ENCODE peak calls at places on chromosomes 3 and 15, in seven cellular contexts. One of them, this sample, is unnamed.

GRCh38 chr3:172153335-172153861 is 114.0 kb downstream of the FNDC3B start:
- DNase-seq in OCI-LY7: no peak
- DNase-seq in GM23338: no peak
- DNase-seq in uterus: peak; percentile 90
- DNase-seq in left ventricle myocardium inferior: peak; percentile 88
- DNase-seq in right atrium auricular region: peak; percentile 96
- DNase-seq in breast epithelium: peak; percentile 82
- DNase-seq in this sample: peak; percentile 98

GRCh38 chr3:179734497-179735281 is 81.8 kb downstream of the USP13 start:
- DNase-seq in OCI-LY7: no peak
- DNase-seq in GM23338: no peak
- DNase-seq in uterus: no peak
- DNase-seq in left ventricle myocardium inferior: no peak
- DNase-seq in right atrium auricular region: no peak
- DNase-seq in breast epithelium: no peak
- DNase-seq in this sample: no peak

GRCh38 chr15:42921049-42921731 is 612 bp upstream of the TTBK2 start:
- DNase-seq in OCI-LY7: peak; percentile 40
- DNase-seq in GM23338: peak; percentile 44
- DNase-seq in uterus: no peak
- DNase-seq in left ventricle myocardium inferior: no peak
- DNase-seq in right atrium auricular region: no peak
- DNase-seq in breast epithelium: no peak
- DNase-seq in this sample: peak; percentile 79

GRCh38 chr3:5331567-5332269 is 144.2 kb downstream of the EDEM1 start:
- DNase-seq in OCI-LY7: no peak
- DNase-seq in GM23338: no peak
- DNase-seq in uterus: no peak
- DNase-seq in left ventricle myocardium inferior: no peak
- DNase-seq in right atrium auricular region: no peak
- DNase-seq in breast epithelium: no peak
- DNase-seq in this sample: no peak

GRCh38 chr3:169701457-169701856 is 37.9 kb upstream of the MECOM start:
- DNase-seq in OCI-LY7: no peak
- DNase-seq in GM23338: no peak
- DNase-seq in uterus: no peak
- DNase-seq in left ventricle myocardium inferior: no peak
- DNase-seq in right atrium auricular region: no peak
- DNase-seq in breast epithelium: no peak
- DNase-seq in this sample: no peak

GRCh38 chr15:38750816-38751215 is 186.2 kb upstream of the RASGRP1 start:
- DNase-seq in OCI-LY7: no peak
- DNase-seq in GM23338: no peak
- DNase-seq in uterus: no peak
- DNase-seq in left ventricle myocardium inferior: no peak
- DNase-seq in right atrium auricular region: no peak
- DNase-seq in breast epithelium: no peak
- DNase-seq in this sample: no peak

GRCh38 chr15:29090617-29091466 is 178.8 kb downstream of the NSMCE3 start:
- DNase-seq in OCI-LY7: peak; percentile 43
- DNase-seq in GM23338: peak; percentile 78
- DNase-seq in uterus: no peak
- DNase-seq in left ventricle myocardium inferior: no peak
- DNase-seq in right atrium auricular region: no peak
- DNase-seq in breast epithelium: no peak
- DNase-seq in this sample: no peak

GRCh38 chr3:150180349-150180748 is 209.7 kb upstream of the PFN2 start:
- DNase-seq in OCI-LY7: no peak
- DNase-seq in GM23338: no peak
- DNase-seq in uterus: no peak
- DNase-seq in left ventricle myocardium inferior: no peak
- DNase-seq in right atrium auricular region: no peak
- DNase-seq in breast epithelium: no peak
- DNase-seq in this sample: no peak

GRCh38 chr3:16885588-16885903 is 791 bp downstream of the PLCL2 start:
- DNase-seq in OCI-LY7: peak; percentile 73
- DNase-seq in GM23338: no peak
- DNase-seq in uterus: no peak
- DNase-seq in left ventricle myocardium inferior: no peak
- DNase-seq in right atrium auricular region: no peak
- DNase-seq in breast epithelium: no peak
- DNase-seq in this sample: no peak

GRCh38 chr3:16071246-16071645 is 103.2 kb upstream of the GALNT15 start:
- DNase-seq in OCI-LY7: no peak
- DNase-seq in GM23338: no peak
- DNase-seq in uterus: no peak
- DNase-seq in left ventricle myocardium inferior: no peak
- DNase-seq in right atrium auricular region: no peak
- DNase-seq in breast epithelium: no peak
- DNase-seq in this sample: no peak

GRCh38 chr15:34049096-34049495 is 10.1 kb upstream of the AVEN start:
- DNase-seq in OCI-LY7: no peak
- DNase-seq in GM23338: no peak
- DNase-seq in uterus: no peak
- DNase-seq in left ventricle myocardium inferior: no peak
- DNase-seq in right atrium auricular region: no peak
- DNase-seq in breast epithelium: no peak
- DNase-seq in this sample: no peak

GRCh38 chr3:196726788-196727675 is 12.6 kb upstream of the PAK2 start:
- DNase-seq in OCI-LY7: no peak
- DNase-seq in GM23338: no peak
- DNase-seq in uterus: no peak
- DNase-seq in left ventricle myocardium inferior: no peak
- DNase-seq in right atrium auricular region: no peak
- DNase-seq in breast epithelium: no peak
- DNase-seq in this sample: no peak

GRCh38 chr15:60397772-60398445 is at the start of gene ANXA2:
- DNase-seq in OCI-LY7: peak; percentile 57
- DNase-seq in GM23338: peak; percentile 79
- DNase-seq in uterus: peak; percentile 87
- DNase-seq in left ventricle myocardium inferior: peak; percentile 87
- DNase-seq in right atrium auricular region: peak; percentile 88
- DNase-seq in breast epithelium: peak; percentile 92
- DNase-seq in this sample: peak; percentile 91

GRCh38 chr15:90300988-90301715 is 35.7 kb downstream of the NGRN start:
- DNase-seq in OCI-LY7: peak; percentile 71
- DNase-seq in GM23338: peak; percentile 95
- DNase-seq in uterus: peak; percentile 56
- DNase-seq in left ventricle myocardium inferior: peak; percentile 55
- DNase-seq in right atrium auricular region: peak; percentile 62
- DNase-seq in breast epithelium: no peak
- DNase-seq in this sample: peak; percentile 89

GRCh38 chr3:6180171-6180570 is 680.7 kb upstream of the GRM7 start:
- DNase-seq in OCI-LY7: no peak
- DNase-seq in GM23338: no peak
- DNase-seq in uterus: no peak
- DNase-seq in left ventricle myocardium inferior: no peak
- DNase-seq in right atrium auricular region: no peak
- DNase-seq in breast epithelium: no peak
- DNase-seq in this sample: no peak

GRCh38 chr3:197450295-197450694 is 105.5 kb downstream of the BDH1 start:
- DNase-seq in OCI-LY7: no peak
- DNase-seq in GM23338: no peak
- DNase-seq in uterus: no peak
- DNase-seq in left ventricle myocardium inferior: no peak
- DNase-seq in right atrium auricular region: no peak
- DNase-seq in breast epithelium: no peak
- DNase-seq in this sample: no peak

GRCh38 chr3:188584162-188584529 is 430.2 kb downstream of the LPP start:
- DNase-seq in OCI-LY7: peak; percentile 14
- DNase-seq in GM23338: peak; percentile 4
- DNase-seq in uterus: no peak
- DNase-seq in left ventricle myocardium inferior: no peak
- DNase-seq in right atrium auricular region: no peak
- DNase-seq in breast epithelium: no peak
- DNase-seq in this sample: no peak

GRCh38 chr15:51649659-51650521 is 27.3 kb upstream of the DMXL2 start:
- DNase-seq in OCI-LY7: peak; percentile 66
- DNase-seq in GM23338: peak; percentile 77
- DNase-seq in uterus: no peak
- DNase-seq in left ventricle myocardium inferior: no peak
- DNase-seq in right atrium auricular region: no peak
- DNase-seq in breast epithelium: no peak
- DNase-seq in this sample: no peak

GRCh38 chr15:50431204-50431603 is 7.0 kb downstream of the USP8 start:
- DNase-seq in OCI-LY7: no peak
- DNase-seq in GM23338: no peak
- DNase-seq in uterus: no peak
- DNase-seq in left ventricle myocardium inferior: no peak
- DNase-seq in right atrium auricular region: no peak
- DNase-seq in breast epithelium: no peak
- DNase-seq in this sample: no peak

GRCh38 chr15:84734794-84735479 is 13.5 kb upstream of the ZNF592 start:
- DNase-seq in OCI-LY7: peak; percentile 95
- DNase-seq in GM23338: peak; percentile 98
- DNase-seq in uterus: no peak
- DNase-seq in left ventricle myocardium inferior: peak; percentile 25
- DNase-seq in right atrium auricular region: no peak
- DNase-seq in breast epithelium: peak; percentile 61
- DNase-seq in this sample: no peak
- H3K4me3 ChIP-seq in OCI-LY7: peak overlapping the region; percentile 62
- H3K4me3 ChIP-seq in GM23338: peak overlapping the region; percentile 8
- H3K4me3 ChIP-seq in uterus: no peak overlapping the region
- H3K4me3 ChIP-seq in left ventricle myocardium inferior: no peak overlapping the region
- H3K4me3 ChIP-seq in right atrium auricular region: no peak overlapping the region
- H3K4me3 ChIP-seq in breast epithelium: peak overlapping the region; percentile 30
- H3K4me3 ChIP-seq in this sample: peak overlapping the region; percentile 10

DNA sequence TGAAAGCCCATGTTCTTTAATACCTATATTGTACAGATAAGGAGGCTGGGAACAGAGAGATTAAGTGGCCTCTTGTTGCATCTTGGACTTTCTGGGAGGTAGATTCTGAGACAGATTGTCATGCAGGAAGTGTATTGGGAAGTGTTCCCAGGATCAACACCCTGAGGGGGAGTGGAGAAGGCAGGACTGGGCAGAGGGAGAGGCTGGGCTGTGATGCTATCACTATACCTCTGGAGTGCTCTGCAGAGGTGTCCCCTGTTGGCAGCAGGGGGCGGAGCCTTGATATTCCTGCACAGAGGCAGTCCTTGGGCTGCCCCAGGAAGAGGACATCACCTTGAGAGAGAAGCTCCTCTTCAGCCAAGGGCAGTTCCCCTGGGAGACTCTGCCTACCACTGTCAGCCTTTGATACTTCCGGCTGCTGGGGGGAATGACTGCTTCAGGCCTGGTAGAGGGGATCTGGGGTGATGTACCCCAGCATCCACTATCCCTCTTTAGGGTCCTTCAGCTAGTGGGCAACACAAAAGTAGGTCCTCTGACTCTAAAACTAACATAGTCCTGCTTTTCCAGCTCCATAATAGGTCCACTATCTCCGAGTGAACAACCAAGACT is 97.4 kb upstream of the RNU6-1 start:
- DNase-seq in OCI-LY7: peak; percentile 14
- DNase-seq in GM23338: peak; percentile 43
- DNase-seq in uterus: no peak
- DNase-seq in left ventricle myocardium inferior: no peak
- DNase-seq in right atrium auricular region: peak; percentile 40
- DNase-seq in breast epithelium: peak; percentile 57
- DNase-seq in this sample: no peak
- H3K27ac ChIP-seq in OCI-LY7: no peak overlapping the region
- H3K27ac ChIP-seq in GM23338: no peak overlapping the region
- H3K27ac ChIP-seq in uterus: no peak overlapping the region
- H3K27ac ChIP-seq in left ventricle myocardium inferior: peak overlapping the region; percentile 36
- H3K27ac ChIP-seq in right atrium auricular region: peak overlapping the region; percentile 10
- H3K27ac ChIP-seq in breast epithelium: no peak overlapping the region
- H3K27ac ChIP-seq in this sample: no peak overlapping the region

GRCh38 chr15:70351941-70352774 is 254.4 kb upstream of the TLE3 start:
- DNase-seq in OCI-LY7: no peak
- DNase-seq in GM23338: no peak
- DNase-seq in uterus: no peak
- DNase-seq in left ventricle myocardium inferior: no peak
- DNase-seq in right atrium auricular region: no peak
- DNase-seq in breast epithelium: no peak
- DNase-seq in this sample: peak; percentile 68
- TF ChIP-seq CTCF in OCI-LY7: no peak
- TF ChIP-seq CTCF in GM23338: no peak
- TF ChIP-seq CTCF in uterus: no peak
- TF ChIP-seq CTCF in left ventricle myocardium inferior: no peak
- TF ChIP-seq CTCF in right atrium auricular region: no peak
- TF ChIP-seq CTCF in breast epithelium: no peak
- TF ChIP-seq CTCF in this sample: no peak

GRCh38 chr3:121167374-121168139 is 259.6 kb downstream of the STXBP5L start:
- DNase-seq in OCI-LY7: no peak
- DNase-seq in GM23338: no peak
- DNase-seq in uterus: no peak
- DNase-seq in left ventricle myocardium inferior: no peak
- DNase-seq in right atrium auricular region: no peak
- DNase-seq in breast epithelium: no peak
- DNase-seq in this sample: no peak
- H3K4me3 ChIP-seq in OCI-LY7: no peak overlapping the region
- H3K4me3 ChIP-seq in GM23338: no peak overlapping the region
- H3K4me3 ChIP-seq in uterus: no peak overlapping the region
- H3K4me3 ChIP-seq in left ventricle myocardium inferior: no peak overlapping the region
- H3K4me3 ChIP-seq in right atrium auricular region: no peak overlapping the region
- H3K4me3 ChIP-seq in breast epithelium: no peak overlapping the region
- H3K4me3 ChIP-seq in this sample: no peak overlapping the region

DNA sequence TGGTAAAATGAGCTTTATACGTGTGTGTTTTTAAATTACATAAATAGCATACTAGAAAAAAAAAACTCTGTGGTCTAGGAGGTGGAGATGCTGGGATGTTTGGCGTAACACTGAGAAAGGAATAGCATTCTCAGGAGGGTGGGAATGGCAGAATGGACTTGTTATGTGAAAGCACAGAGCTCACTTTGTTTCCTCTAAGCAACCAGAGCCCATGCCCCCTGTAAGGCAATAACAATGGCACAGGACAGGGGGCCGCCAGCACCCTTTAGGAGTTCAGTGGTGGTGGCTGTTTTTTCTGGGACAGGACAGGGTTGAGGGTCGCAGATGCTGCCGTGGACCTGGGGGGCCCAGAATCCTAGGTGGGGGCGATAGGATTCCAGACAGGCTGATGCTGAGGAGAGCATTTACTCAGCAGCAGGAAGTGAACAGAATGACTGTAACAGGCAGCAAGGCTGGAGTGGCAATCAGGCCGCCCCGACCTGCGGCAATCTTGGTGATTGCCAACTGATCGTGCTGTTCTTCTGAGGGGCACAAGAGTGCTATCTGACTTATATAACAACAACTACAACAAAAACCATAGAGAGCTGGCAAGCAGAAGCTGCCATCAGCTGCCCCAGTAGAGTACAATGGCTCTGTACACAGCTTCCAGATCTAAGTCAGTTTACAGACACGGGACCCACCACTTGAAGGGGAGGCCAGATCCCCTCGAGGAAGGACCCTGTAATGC is 160.4 kb downstream of the UACA start:
- DNase-seq in OCI-LY7: no peak
- DNase-seq in GM23338: no peak
- DNase-seq in uterus: no peak
- DNase-seq in left ventricle myocardium inferior: no peak
- DNase-seq in right atrium auricular region: no peak
- DNase-seq in breast epithelium: no peak
- DNase-seq in this sample: no peak
- H3K27ac ChIP-seq in OCI-LY7: no peak overlapping the region
- H3K27ac ChIP-seq in GM23338: no peak overlapping the region
- H3K27ac ChIP-seq in uterus: no peak overlapping the region
- H3K27ac ChIP-seq in left ventricle myocardium inferior: no peak overlapping the region
- H3K27ac ChIP-seq in right atrium auricular region: no peak overlapping the region
- H3K27ac ChIP-seq in breast epithelium: no peak overlapping the region
- H3K27ac ChIP-seq in this sample: no peak overlapping the region

This sample was measured in coronary artery.